ENCODE peak calls at places on chromosomes 4 and X, in ten cellular contexts. One of them, this sample, is unnamed.

GRCh38 chr4:149896428-149896827 is 80.8 kb upstream of the IQCM start:
- DNase-seq in ACHN: peak; percentile 29
- DNase-seq in kidney tubule cell: peak; percentile 57
- DNase-seq in Kasumi-1: peak; percentile 25
- DNase-seq in fibroblast of pulmonary artery: peak; percentile 53
- DNase-seq in A172: peak; percentile 54
- DNase-seq in iPS-NIHi11: no peak
- DNase-seq in CD4-positive, alpha-beta T cell: no peak
- DNase-seq in stimulated activated CD4-positive, alpha-beta T cell treated with anti-CD3 and anti-CD28 coated beads, Interleukin-4, amount 100 ng/mL, for 1 hour: no peak
- DNase-seq in LNCaP clone FGC: no peak
- DNase-seq in this sample: no peak

GRCh38 chrX:126551725-126552312 is 795 bp downstream of the DCAF12L1 start:
- DNase-seq in ACHN: peak; percentile 16
- DNase-seq in kidney tubule cell: no peak
- DNase-seq in Kasumi-1: no peak
- DNase-seq in fibroblast of pulmonary artery: no peak
- DNase-seq in A172: no peak
- DNase-seq in iPS-NIHi11: no peak
- DNase-seq in CD4-positive, alpha-beta T cell: no peak
- DNase-seq in stimulated activated CD4-positive, alpha-beta T cell treated with anti-CD3 and anti-CD28 coated beads, Interleukin-4, amount 100 ng/mL, for 1 hour: no peak
- DNase-seq in LNCaP clone FGC: no peak
- DNase-seq in this sample: no peak

GRCh38 chrX:154046262-154046771 is 26.6 kb upstream of the IRAK1 start:
- DNase-seq in ACHN: no peak
- DNase-seq in kidney tubule cell: no peak
- DNase-seq in Kasumi-1: no peak
- DNase-seq in fibroblast of pulmonary artery: peak; percentile 95
- DNase-seq in A172: peak; percentile 64
- DNase-seq in iPS-NIHi11: no peak
- DNase-seq in CD4-positive, alpha-beta T cell: no peak
- DNase-seq in stimulated activated CD4-positive, alpha-beta T cell treated with anti-CD3 and anti-CD28 coated beads, Interleukin-4, amount 100 ng/mL, for 1 hour: no peak
- DNase-seq in LNCaP clone FGC: peak; percentile 89
- DNase-seq in this sample: peak; percentile 80

GRCh38 chr4:7153711-7154110 is 38.6 kb upstream of the SORCS2 start:
- DNase-seq in ACHN: no peak
- DNase-seq in kidney tubule cell: no peak
- DNase-seq in Kasumi-1: no peak
- DNase-seq in fibroblast of pulmonary artery: no peak
- DNase-seq in A172: no peak
- DNase-seq in iPS-NIHi11: no peak
- DNase-seq in CD4-positive, alpha-beta T cell: no peak
- DNase-seq in stimulated activated CD4-positive, alpha-beta T cell treated with anti-CD3 and anti-CD28 coated beads, Interleukin-4, amount 100 ng/mL, for 1 hour: no peak
- DNase-seq in LNCaP clone FGC: no peak
- DNase-seq in this sample: peak; percentile 25

GRCh38 chr4:48546336-48546735 is 56.3 kb downstream of the ZAR1 start:
- DNase-seq in ACHN: peak; percentile 34
- DNase-seq in kidney tubule cell: peak; percentile 32
- DNase-seq in Kasumi-1: peak; percentile 76
- DNase-seq in fibroblast of pulmonary artery: peak; percentile 63
- DNase-seq in A172: no peak
- DNase-seq in iPS-NIHi11: peak; percentile 21
- DNase-seq in CD4-positive, alpha-beta T cell: no peak
- DNase-seq in stimulated activated CD4-positive, alpha-beta T cell treated with anti-CD3 and anti-CD28 coated beads, Interleukin-4, amount 100 ng/mL, for 1 hour: peak; percentile 15
- DNase-seq in LNCaP clone FGC: peak; percentile 53
- DNase-seq in this sample: no peak

GRCh38 chr4:133146574-133147198 is 2.4 kb upstream of the PCDH10 start:
- DNase-seq in ACHN: peak; percentile 49
- DNase-seq in kidney tubule cell: peak; percentile 34
- DNase-seq in Kasumi-1: peak; percentile 69
- DNase-seq in fibroblast of pulmonary artery: peak; percentile 75
- DNase-seq in A172: peak; percentile 51
- DNase-seq in iPS-NIHi11: peak; percentile 36
- DNase-seq in CD4-positive, alpha-beta T cell: no peak
- DNase-seq in stimulated activated CD4-positive, alpha-beta T cell treated with anti-CD3 and anti-CD28 coated beads, Interleukin-4, amount 100 ng/mL, for 1 hour: no peak
- DNase-seq in LNCaP clone FGC: no peak
- DNase-seq in this sample: peak; percentile 62

GRCh38 chrX:56000169-56000568 is 232.0 kb upstream of the KLF8 start:
- DNase-seq in ACHN: no peak
- DNase-seq in kidney tubule cell: no peak
- DNase-seq in Kasumi-1: no peak
- DNase-seq in fibroblast of pulmonary artery: no peak
- DNase-seq in A172: no peak
- DNase-seq in iPS-NIHi11: no peak
- DNase-seq in CD4-positive, alpha-beta T cell: no peak
- DNase-seq in stimulated activated CD4-positive, alpha-beta T cell treated with anti-CD3 and anti-CD28 coated beads, Interleukin-4, amount 100 ng/mL, for 1 hour: no peak
- DNase-seq in LNCaP clone FGC: no peak
- DNase-seq in this sample: no peak

GRCh38 chr4:104494822-104495559 is at the start of gene CXXC4:
- DNase-seq in ACHN: peak; percentile 5
- DNase-seq in kidney tubule cell: peak; percentile 44
- DNase-seq in Kasumi-1: peak; percentile 29
- DNase-seq in fibroblast of pulmonary artery: peak; percentile 45
- DNase-seq in A172: peak; percentile 12
- DNase-seq in iPS-NIHi11: peak; percentile 67
- DNase-seq in CD4-positive, alpha-beta T cell: no peak
- DNase-seq in stimulated activated CD4-positive, alpha-beta T cell treated with anti-CD3 and anti-CD28 coated beads, Interleukin-4, amount 100 ng/mL, for 1 hour: no peak
- DNase-seq in LNCaP clone FGC: no peak
- DNase-seq in this sample: peak; percentile 90

GRCh38 chr4:17786567-17786966 is 5.1 kb upstream of the FAM184B start:
- DNase-seq in ACHN: no peak
- DNase-seq in kidney tubule cell: peak; percentile 28
- DNase-seq in Kasumi-1: no peak
- DNase-seq in fibroblast of pulmonary artery: no peak
- DNase-seq in A172: no peak
- DNase-seq in iPS-NIHi11: no peak
- DNase-seq in CD4-positive, alpha-beta T cell: no peak
- DNase-seq in stimulated activated CD4-positive, alpha-beta T cell treated with anti-CD3 and anti-CD28 coated beads, Interleukin-4, amount 100 ng/mL, for 1 hour: no peak
- DNase-seq in LNCaP clone FGC: no peak
- DNase-seq in this sample: no peak

GRCh38 chrX:144075432-144075831 is 191.6 kb downstream of the UBE2NL start:
- DNase-seq in ACHN: no peak
- DNase-seq in kidney tubule cell: no peak
- DNase-seq in Kasumi-1: no peak
- DNase-seq in fibroblast of pulmonary artery: no peak
- DNase-seq in A172: no peak
- DNase-seq in iPS-NIHi11: no peak
- DNase-seq in CD4-positive, alpha-beta T cell: no peak
- DNase-seq in stimulated activated CD4-positive, alpha-beta T cell treated with anti-CD3 and anti-CD28 coated beads, Interleukin-4, amount 100 ng/mL, for 1 hour: no peak
- DNase-seq in LNCaP clone FGC: no peak
- DNase-seq in this sample: no peak

GRCh38 chr4:26000274-26000950 is 86.4 kb downstream of the SMIM20 start:
- DNase-seq in ACHN: no peak
- DNase-seq in kidney tubule cell: peak; percentile 30
- DNase-seq in Kasumi-1: no peak
- DNase-seq in fibroblast of pulmonary artery: no peak
- DNase-seq in A172: no peak
- DNase-seq in iPS-NIHi11: no peak
- DNase-seq in CD4-positive, alpha-beta T cell: no peak
- DNase-seq in stimulated activated CD4-positive, alpha-beta T cell treated with anti-CD3 and anti-CD28 coated beads, Interleukin-4, amount 100 ng/mL, for 1 hour: no peak
- DNase-seq in LNCaP clone FGC: no peak
- DNase-seq in this sample: no peak

GRCh38 chr4:30720656-30721352 is 635 bp downstream of the PCDH7 start:
- DNase-seq in ACHN: peak; percentile 26
- DNase-seq in kidney tubule cell: peak; percentile 37
- DNase-seq in Kasumi-1: peak; percentile 33
- DNase-seq in fibroblast of pulmonary artery: peak; percentile 50
- DNase-seq in A172: peak; percentile 30
- DNase-seq in iPS-NIHi11: peak; percentile 19
- DNase-seq in CD4-positive, alpha-beta T cell: no peak
- DNase-seq in stimulated activated CD4-positive, alpha-beta T cell treated with anti-CD3 and anti-CD28 coated beads, Interleukin-4, amount 100 ng/mL, for 1 hour: no peak
- DNase-seq in LNCaP clone FGC: no peak
- DNase-seq in this sample: peak; percentile 73

GRCh38 chr4:37639551-37640293 is 46.5 kb downstream of the RELL1 start:
- DNase-seq in ACHN: no peak
- DNase-seq in kidney tubule cell: no peak
- DNase-seq in Kasumi-1: no peak
- DNase-seq in fibroblast of pulmonary artery: peak; percentile 12
- DNase-seq in A172: no peak
- DNase-seq in iPS-NIHi11: no peak
- DNase-seq in CD4-positive, alpha-beta T cell: no peak
- DNase-seq in stimulated activated CD4-positive, alpha-beta T cell treated with anti-CD3 and anti-CD28 coated beads, Interleukin-4, amount 100 ng/mL, for 1 hour: no peak
- DNase-seq in LNCaP clone FGC: no peak
- DNase-seq in this sample: no peak

GRCh38 chr4:84924439-84924838 is 42.1 kb downstream of the WDFY3 start:
- DNase-seq in ACHN: no peak
- DNase-seq in kidney tubule cell: no peak
- DNase-seq in Kasumi-1: no peak
- DNase-seq in fibroblast of pulmonary artery: no peak
- DNase-seq in A172: no peak
- DNase-seq in iPS-NIHi11: no peak
- DNase-seq in CD4-positive, alpha-beta T cell: no peak
- DNase-seq in stimulated activated CD4-positive, alpha-beta T cell treated with anti-CD3 and anti-CD28 coated beads, Interleukin-4, amount 100 ng/mL, for 1 hour: no peak
- DNase-seq in LNCaP clone FGC: peak; percentile 74
- DNase-seq in this sample: no peak

GRCh38 chr4:7649741-7650531 is 215.2 kb upstream of the PSAPL1 start:
- DNase-seq in ACHN: peak; percentile 72
- DNase-seq in kidney tubule cell: peak; percentile 90
- DNase-seq in Kasumi-1: peak; percentile 97
- DNase-seq in fibroblast of pulmonary artery: peak; percentile 58
- DNase-seq in A172: peak; percentile 98
- DNase-seq in iPS-NIHi11: no peak
- DNase-seq in CD4-positive, alpha-beta T cell: peak; percentile 14
- DNase-seq in stimulated activated CD4-positive, alpha-beta T cell treated with anti-CD3 and anti-CD28 coated beads, Interleukin-4, amount 100 ng/mL, for 1 hour: peak; percentile 27
- DNase-seq in LNCaP clone FGC: no peak
- DNase-seq in this sample: peak; percentile 62

GRCh38 chr4:37675587-37676290 is 10.4 kb downstream of the RELL1 start:
- DNase-seq in ACHN: peak; percentile 32
- DNase-seq in kidney tubule cell: peak; percentile 86
- DNase-seq in Kasumi-1: no peak
- DNase-seq in fibroblast of pulmonary artery: no peak
- DNase-seq in A172: no peak
- DNase-seq in iPS-NIHi11: no peak
- DNase-seq in CD4-positive, alpha-beta T cell: no peak
- DNase-seq in stimulated activated CD4-positive, alpha-beta T cell treated with anti-CD3 and anti-CD28 coated beads, Interleukin-4, amount 100 ng/mL, for 1 hour: no peak
- DNase-seq in LNCaP clone FGC: no peak
- DNase-seq in this sample: no peak

This sample was measured in sigmoid colon.